ENCODE peak calls at places on chromosomes 16 and 17, in six cellular contexts. B is neural progenitor cell, D is brain microvascular endothelial cell, G is fibroblast of mammary gland, R is uterus, Z is Karpas-422. M is an unnamed sample.

GRCh38 chr17:14297161-14297851 is 3.6 kb upstream of the HS3ST3B1 start:
- DNase-seq in R (no peak), G (peak), B (peak), Z (no peak), D (no peak), M (peak)

GRCh38 chr16:88712362-88712979 is 6.2 kb downstream of the CTU2 start:
- DNase-seq in R (no peak), D (no peak), Z (no peak), B (no peak), G (no peak), M (no peak)

GRCh38 chr16:55678061-55678935 is 22.5 kb downstream of the SLC6A2 start:
- DNase-seq in Z (no peak), B (no peak), G (peak), R (no peak), D (no peak), M (no peak)

GRCh38 chr17:42403150-42403549 is 14.9 kb upstream of the STAT3 start:
- DNase-seq in D (no peak), R (no peak), Z (peak), B (peak), G (no peak), M (no peak)

GRCh38 chr17:55641559-55642160 is 81.0 kb downstream of the TMEM100 start:
- DNase-seq in Z (peak), B (peak), G (peak), R (peak), D (peak), M (peak)

GRCh38 chr16:67173808-67174705 is 3.7 kb downstream of the NOL3 start:
- DNase-seq in R (peak), D (peak), G (peak), Z (peak), B (peak), M (peak)

GRCh38 chr17:60524463-60525346 is 1.3 kb downstream of the APPBP2 start:
- DNase-seq in Z (peak), B (no peak), G (peak), R (no peak), D (no peak), M (peak)

GRCh38 chr17:77279448-77280303 is 138.9 kb downstream of the SEC14L1 start:
- DNase-seq in D (no peak), B (peak), G (peak), Z (no peak), R (no peak), M (peak)

GRCh38 chr16:10612649-10613179 is 32.3 kb upstream of the EMP2 start:
- DNase-seq in B (no peak), D (no peak), G (no peak), Z (no peak), R (no peak), M (no peak)

GRCh38 chr17:1561420-1562177 is 993 bp downstream of the PITPNA start:
- DNase-seq in G (no peak), Z (peak), D (no peak), B (peak), R (no peak), M (no peak)

GRCh38 chr16:83586036-83586810 is 221.6 kb upstream of the HSBP1 start:
- DNase-seq in R (no peak), Z (no peak), G (no peak), D (no peak), B (peak), M (no peak)

GRCh38 chr16:53805113-53805512 is 101.2 kb downstream of the FTO start:
- DNase-seq in Z (peak), G (no peak), B (no peak), R (no peak), D (no peak), M (peak)

GRCh38 chr17:35368086-35368824 is 5.2 kb downstream of the SLFN11 start:
- DNase-seq in D (no peak), R (no peak), Z (peak), B (no peak), G (peak), M (peak)

GRCh38 chr16:85285681-85286065 is 173.4 kb upstream of the CIBAR2 start:
- DNase-seq in G (peak), R (no peak), B (no peak), D (no peak), Z (no peak), M (no peak)

GRCh38 chr17:45223541-45224528 is 2.1 kb downstream of the FMNL1 start:
- DNase-seq in B (no peak), Z (no peak), G (no peak), R (no peak), D (no peak), M (no peak)

GRCh38 chr17:79323556-79323955 is 248.9 kb downstream of the ENGASE start:
- DNase-seq in R (no peak), B (no peak), D (no peak), G (no peak), Z (no peak), M (no peak)

GRCh38 chr17:49545811-49546545 is 29.7 kb upstream of the NXPH3 start:
- DNase-seq in R (no peak), B (no peak), G (no peak), D (no peak), Z (no peak), M (no peak)

GRCh38 chr16:81601008-81601428 is 156.4 kb downstream of the CMIP start:
- DNase-seq in R (no peak), G (peak), B (no peak), D (peak), Z (no peak), M (peak)

GRCh38 chr16:30032083-30032819 is 1.2 kb upstream of the TLCD3B start:
- DNase-seq in R (no peak), G (peak), D (peak), Z (peak), B (peak), M (peak)

GRCh38 chr16:53429221-53429943 is 4.9 kb upstream of the RBL2 start:
- DNase-seq in D (peak), Z (no peak), G (peak), B (no peak), R (peak), M (peak)

GRCh38 chr17:83119987-83120864 is 40.8 kb downstream of the METRNL start:
- DNase-seq in B (no peak), G (no peak), R (no peak), D (no peak), Z (peak), M (no peak)

GRCh38 chr17:63658366-63658765 is 36.1 kb downstream of the MAP3K3 start:
- DNase-seq in D (no peak), B (no peak), Z (no peak), R (no peak), G (no peak), M (no peak)

GRCh38 chr16:87706278-87707000 is 59.3 kb downstream of the KLHDC4 start:
- DNase-seq in Z (no peak), D (no peak), B (peak), R (no peak), G (no peak), M (no peak)

GRCh38 chr16:13127144-13127543 is 225.7 kb downstream of the SHISA9 start:
- DNase-seq in R (no peak), B (no peak), D (no peak), Z (no peak), G (no peak), M (no peak)

GRCh38 chr16:14193316-14193871 is 122.3 kb downstream of the MRTFB start:
- DNase-seq in G (no peak), D (no peak), R (no peak), B (no peak), Z (no peak), M (no peak)

M was measured in amniotic epithelial cell.